ENCODE peak calls at places on chromosomes 6 and 20, in five cellular contexts. V, L, K, W and T are unnamed samples. For H3K4me1, the result is how much of the 10 kb centered on the place peaks cover.

GRCh38 chr6:121437861-121438651 is 2.6 kb downstream of the GJA1 start:
- DNase-seq in V (peak), L (no peak), K (no peak), W (peak), T (peak)

GRCh38 chr20:14996883-14997672 is 659.7 kb upstream of the FLRT3 start:
- DNase-seq in V (no peak), L (no peak), K (no peak), W (no peak), T (no peak)

GRCh38 chr6:39432311-39433025 is 110.0 kb upstream of the KCNK16 start:
- DNase-seq in V (no peak), L (no peak), K (no peak), W (no peak), T (no peak)

GRCh38 chr20:24795444-24795843 is 153.6 kb upstream of the CST7 start:
- DNase-seq in V (no peak), L (no peak), K (no peak), W (no peak), T (no peak)

GRCh38 chr20:42506397-42506796 is 683.3 kb downstream of the PTPRT start:
- DNase-seq in V (no peak), L (no peak), K (no peak), W (no peak), T (no peak)

GRCh38 chr6:79158856-79159516 is 75.5 kb downstream of the HMGN3 start:
- DNase-seq in V (no peak), L (no peak), K (no peak), W (no peak), T (no peak)

GRCh38 chr6:1745814-1746213 is 136.1 kb downstream of the FOXC1 start:
- DNase-seq in V (no peak), L (no peak), K (no peak), W (no peak), T (no peak)

GRCh38 chr6:40391086-40391485 is 196.1 kb downstream of the LRFN2 start:
- DNase-seq in V (no peak), L (no peak), K (no peak), W (no peak), T (no peak)

GRCh38 chr6:148223424-148223842 is 119.2 kb upstream of the SASH1 start:
- DNase-seq in V (no peak), L (no peak), K (no peak), W (no peak), T (no peak)

GRCh38 chr20:4602297-4602631 is 119.4 kb upstream of the PRND start:
- DNase-seq in V (no peak), L (no peak), K (no peak), W (no peak), T (no peak)

GRCh38 chr20:18718129-18718528 is 95.5 kb upstream of the SCP2D1 start:
- DNase-seq in V (no peak), L (no peak), K (no peak), W (no peak), T (no peak)

GRCh38 chr6:111411978-111412574 is 70.9 kb downstream of the REV3L start:
- DNase-seq in V (no peak), L (no peak), K (no peak), W (no peak), T (no peak)

GRCh38 chr20:21339499-21339898 is 36.4 kb downstream of the XRN2 start:
- DNase-seq in V (no peak), L (no peak), K (no peak), W (no peak), T (no peak)

GRCh38 chr6:51398064-51398740 is 579.5 kb downstream of the TFAP2B start:
- DNase-seq in V (no peak), L (no peak), K (no peak), W (peak), T (no peak)

GRCh38 chr20:43824699-43825402 is 89.8 kb upstream of the TOX2 start:
- DNase-seq in V (no peak), L (no peak), K (no peak), W (no peak), T (no peak)

GRCh38 chr6:73579851-73580246 is 59.0 kb upstream of the EEF1A1 start:
- DNase-seq in V (peak), L (peak), K (no peak), W (peak), T (peak)

GRCh38 chr20:56796345-56796744 is 167.2 kb downstream of the TFAP2C start:
- DNase-seq in V (no peak), L (no peak), K (no peak), W (no peak), T (no peak)

GRCh38 chr6:170463101-170463721 is 89.9 kb downstream of the PSMB1 start:
- DNase-seq in V (no peak), L (no peak), K (no peak), W (no peak), T (no peak)

GRCh38 chr6:136764522-136764993 is 27.7 kb downstream of the MAP3K5 start:
- DNase-seq in V (no peak), L (no peak), K (no peak), W (no peak), T (no peak)

GRCh38 chr20:18808712-18809111 is 4.9 kb upstream of the SCP2D1 start:
- DNase-seq in V (no peak), L (no peak), K (no peak), W (no peak), T (no peak)

DNA sequence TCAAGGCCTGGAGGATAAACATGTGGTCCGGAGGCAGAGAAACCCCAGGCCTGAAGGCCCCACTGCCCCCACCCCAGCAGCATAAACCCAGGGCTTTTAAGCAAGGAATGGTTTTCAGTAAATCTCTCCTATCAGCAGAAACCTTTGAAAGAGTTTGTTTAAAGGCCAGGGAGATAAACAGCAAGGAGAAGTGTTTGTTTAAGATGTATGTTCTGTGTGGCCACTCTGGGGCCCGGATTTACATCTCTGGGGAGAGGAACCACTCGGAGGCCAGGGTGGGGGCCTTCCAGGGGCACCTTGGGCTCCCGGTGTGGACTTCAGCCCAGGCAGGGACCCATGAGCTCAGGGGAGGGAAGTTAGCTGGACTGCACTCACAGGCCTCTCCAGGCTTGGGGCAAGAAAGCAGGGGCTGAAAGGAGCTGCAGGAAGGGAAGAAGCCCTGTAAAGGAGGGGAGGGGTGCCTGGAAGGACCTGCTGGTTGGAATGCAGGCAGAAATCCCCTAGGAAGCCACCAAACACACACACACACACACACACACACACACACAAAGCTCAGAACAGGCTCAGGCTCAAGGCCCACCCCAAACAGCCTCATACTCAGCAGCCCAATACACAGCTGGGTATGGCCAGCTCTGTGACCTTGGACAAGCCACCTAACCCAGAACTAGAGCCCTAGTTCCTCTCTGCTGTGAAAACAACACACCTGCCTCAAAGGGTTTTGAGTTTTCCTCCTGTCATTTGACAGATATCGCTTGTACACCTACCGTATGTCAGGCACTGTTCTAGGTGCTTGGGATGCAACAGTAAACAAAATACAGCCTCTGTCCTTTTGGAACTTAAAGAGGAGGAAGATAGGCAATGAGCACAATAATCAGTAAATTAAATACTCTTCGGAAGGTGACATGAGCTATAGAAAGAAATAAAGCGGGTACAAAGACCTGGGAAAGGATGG is 26.2 kb upstream of the FOXP4 start:
- DNase-seq in V (no peak), L (peak), K (no peak), W (peak), T (no peak)
- TF ChIP-seq EP300 in V (no peak), L (no peak), K (no peak), W (no peak), T (no peak)

DNA sequence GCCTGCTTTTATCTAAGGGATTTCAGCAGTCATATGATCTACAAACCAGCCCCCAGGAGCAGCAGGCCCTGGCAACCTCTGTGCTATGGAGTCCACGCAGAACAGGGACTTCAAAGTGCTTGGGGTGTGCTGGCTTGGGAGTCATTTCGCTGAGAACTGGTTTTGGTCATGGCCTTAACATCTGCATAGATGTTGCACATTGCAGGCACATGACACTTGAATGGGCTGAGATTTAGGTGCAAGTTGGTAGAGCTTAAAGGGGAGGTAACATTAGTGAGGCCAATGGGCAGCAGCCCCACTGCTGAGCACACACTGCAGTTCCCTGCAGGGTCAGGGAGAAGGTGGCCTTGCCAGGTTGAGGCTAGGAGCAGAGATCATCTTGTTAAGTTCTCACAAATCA is 43.6 kb downstream of the RREB1 start:
- DNase-seq in V (no peak), L (no peak), K (no peak), W (no peak), T (no peak)
- H3K4me1 ChIP-seq in V (half or more), L (under half), K (half or more), W (half or more), T (under half)

DNA sequence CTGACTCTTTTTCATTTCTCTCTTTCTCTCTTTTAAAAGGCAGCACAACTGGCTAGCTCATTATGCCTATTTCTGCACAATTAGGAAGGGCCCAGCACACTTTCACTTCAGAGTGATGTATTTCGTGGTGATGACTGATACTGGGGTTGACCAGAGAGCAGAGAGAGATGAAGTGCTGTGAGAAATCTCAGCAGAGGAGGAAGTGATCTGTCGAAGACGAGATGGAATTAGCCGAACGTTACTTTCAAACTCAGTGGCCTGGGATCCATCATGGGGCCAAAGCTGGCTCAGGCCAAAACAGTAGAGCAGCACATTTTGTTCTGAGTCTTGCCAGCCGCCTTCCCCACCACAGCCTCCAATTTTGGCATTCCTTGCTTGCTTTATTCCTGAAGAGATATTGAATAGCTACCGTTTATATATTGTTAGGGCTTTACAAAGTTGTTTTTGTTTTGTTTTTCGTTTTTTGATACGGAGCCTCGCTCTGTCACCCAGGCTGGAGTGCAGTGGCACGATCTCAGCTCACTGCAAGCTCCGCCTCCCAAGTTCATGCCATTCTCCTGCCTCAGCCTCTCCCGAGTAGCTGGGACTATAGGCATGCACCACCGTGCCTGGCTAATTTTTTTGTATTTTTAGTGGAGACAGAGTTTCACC is 213.2 kb upstream of the ECI2 start:
- DNase-seq in V (no peak), L (peak), K (no peak), W (no peak), T (no peak)
- TF ChIP-seq EP300 in V (no peak), L (peak), K (no peak), W (no peak), T (no peak)

GRCh38 chr20:2995796-2996195 is 47.6 kb upstream of the GNRH2 start:
- DNase-seq in V (no peak), L (no peak), K (no peak), W (no peak), T (no peak)

GRCh38 chr20:2993250-2993649 is 50.2 kb upstream of the GNRH2 start:
- DNase-seq in V (no peak), L (no peak), K (no peak), W (no peak), T (no peak)

GRCh38 chr20:3003416-3003815 is 40.0 kb upstream of the GNRH2 start:
- DNase-seq in V (no peak), L (no peak), K (no peak), W (no peak), T (no peak)

GRCh38 chr20:3000852-3001523 is 42.4 kb upstream of the GNRH2 start:
- DNase-seq in V (peak), L (no peak), K (no peak), W (no peak), T (no peak)

DNA sequence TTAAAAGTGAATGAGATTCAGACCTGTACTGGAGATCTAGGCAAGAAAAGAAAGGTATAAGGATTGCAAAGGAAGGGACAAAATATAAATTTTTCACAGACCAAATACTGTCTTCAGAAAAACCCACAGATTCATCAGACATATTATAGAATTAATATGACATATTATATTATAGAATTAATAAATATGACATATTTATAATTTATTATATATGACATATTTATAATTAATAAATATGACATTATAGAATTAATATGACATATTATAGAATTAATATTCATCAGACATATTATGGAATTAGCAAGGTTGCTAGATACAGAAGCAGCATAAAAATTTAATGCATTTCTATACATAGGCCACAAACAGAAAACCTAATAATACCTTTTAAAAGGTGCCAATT is 44.7 kb upstream of the GNRH2 start:
- DNase-seq in V (no peak), L (no peak), K (no peak), W (no peak), T (no peak)
- H3K4me1 ChIP-seq in V (under half), L (under half), K (under half), W (under half), T (under half)

GRCh38 chr20:45361794-45362193 is 1.2 kb upstream of the SYS1 start:
- DNase-seq in V (no peak), L (no peak), K (no peak), W (peak), T (no peak)

GRCh38 chr20:45362804-45363610 is at the start of gene SYS1:
- DNase-seq in V (peak), L (peak), K (peak), W (peak), T (peak)

GRCh38 chr20:45358282-45359068 is 4.5 kb upstream of the SYS1 start:
- DNase-seq in V (no peak), L (peak), K (peak), W (peak), T (peak)

GRCh38 chr20:45359069-45359405 is 3.9 kb upstream of the SYS1 start:
- DNase-seq in V (no peak), L (peak), K (no peak), W (peak), T (peak)

DNA sequence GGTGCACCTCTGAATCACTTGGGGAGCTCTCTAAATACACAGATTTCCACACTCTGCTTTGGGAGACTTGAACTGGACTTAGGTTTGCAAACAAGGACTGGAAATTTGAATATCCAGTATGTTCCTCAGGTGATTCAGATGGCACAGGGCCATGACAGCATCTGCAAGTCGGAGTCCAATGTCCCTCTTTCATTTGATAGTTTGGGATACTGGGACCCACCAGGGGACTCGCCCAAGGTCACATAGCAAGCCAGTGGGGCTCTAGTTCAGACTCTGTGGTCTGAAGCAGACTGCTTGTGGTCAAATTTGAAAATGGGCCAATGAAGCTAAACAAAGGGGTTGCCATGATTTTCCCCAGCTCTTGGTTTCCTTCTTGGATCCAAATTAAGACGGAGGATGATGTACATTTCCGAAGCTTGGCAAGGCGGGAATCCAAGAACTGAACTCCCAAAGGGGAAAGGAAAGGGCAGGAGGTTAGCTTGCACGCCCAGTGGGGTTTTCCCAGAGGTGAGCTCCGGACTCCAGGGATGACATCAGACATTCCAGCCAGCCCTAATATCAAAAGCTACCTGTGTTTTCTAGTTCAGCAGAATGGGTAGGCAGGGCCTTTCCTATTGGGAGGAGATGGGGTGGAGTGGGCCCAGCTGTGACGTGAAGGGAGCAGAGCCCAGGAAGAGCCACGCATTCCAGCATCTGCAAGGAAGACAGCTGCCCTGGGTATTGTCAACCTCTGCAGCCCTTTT is 3.4 kb upstream of the SYS1 start:
- DNase-seq in V (no peak), L (peak), K (no peak), W (peak), T (no peak)
- TF ChIP-seq EP300 in V (no peak), L (no peak), K (no peak), W (no peak), T (no peak)

GRCh38 chr20:19976595-19977372 is 40.4 kb upstream of the NAA20 start:
- DNase-seq in V (peak), L (peak), K (no peak), W (peak), T (peak)

GRCh38 chr20:19975901-19976300 is 41.3 kb upstream of the NAA20 start:
- DNase-seq in V (peak), L (peak), K (no peak), W (peak), T (no peak)

GRCh38 chr20:19974621-19975435 is 42.3 kb upstream of the NAA20 start:
- DNase-seq in V (peak), L (peak), K (peak), W (peak), T (peak)

GRCh38 chr20:19973920-19974620 is 43.1 kb upstream of the NAA20 start:
- DNase-seq in V (no peak), L (peak), K (peak), W (peak), T (peak)

GRCh38 chr20:19975436-19975799 is 41.7 kb upstream of the NAA20 start:
- DNase-seq in V (peak), L (no peak), K (no peak), W (peak), T (no peak)
- H3K4me1 ChIP-seq in V (under half), L (half or more), K (half or more), W (half or more), T (under half)

GRCh38 chr6:143694560-143694959 is 16.8 kb downstream of the PHACTR2 start:
- DNase-seq in V (no peak), L (no peak), K (no peak), W (no peak), T (no peak)

GRCh38 chr6:143691900-143692572 is 14.3 kb downstream of the PHACTR2 start:
- DNase-seq in V (no peak), L (no peak), K (no peak), W (no peak), T (no peak)

GRCh38 chr6:143694013-143694412 is 16.2 kb downstream of the PHACTR2 start:
- DNase-seq in V (no peak), L (no peak), K (no peak), W (no peak), T (no peak)

GRCh38 chr6:143691155-143691554 is 13.4 kb downstream of the PHACTR2 start:
- DNase-seq in V (no peak), L (no peak), K (no peak), W (no peak), T (no peak)

GRCh38 chr6:143692696-143693095 is 14.9 kb downstream of the PHACTR2 start:
- DNase-seq in V (no peak), L (no peak), K (no peak), W (peak), T (no peak)
- TF ChIP-seq EP300 in V (no peak), L (no peak), K (no peak), W (no peak), T (no peak)